ENCODE peak calls at places on chromosomes 1 and 21, in six cellular contexts. O, B, Y, V, M and U are unnamed samples.
A peak's percentile ranks its signal among the peaks of the same experiment; 100 is the strongest.

GRCh38 chr1:248924696-248925532 is 18.9 kb downstream of the PGBD2 start:
- DNase-seq in B (no peak), V (peak; percentile 74), O (no peak), M (peak; percentile 25), Y (peak; percentile 15), U (peak; percentile 74)

GRCh38 chr1:178284059-178284458 is 190.2 kb downstream of the RASAL2 start:
- DNase-seq in M (no peak), V (no peak), B (no peak), O (no peak), Y (no peak), U (no peak)

GRCh38 chr1:204937901-204938300 is 67.2 kb downstream of the NFASC start:
- DNase-seq in M (no peak), B (no peak), Y (no peak), V (no peak), O (no peak), U (no peak)

GRCh38 chr1:226912587-226913176 is 27.4 kb upstream of the COQ8A start:
- DNase-seq in Y (peak; percentile 12), O (no peak), V (no peak), M (peak; percentile 75), B (peak; percentile 69), U (peak; percentile 84)

GRCh38 chr1:86965012-86965826 is 50.8 kb downstream of the HS2ST1 start:
- DNase-seq in B (no peak), V (peak; percentile 40), Y (peak; percentile 24), M (no peak), O (no peak), U (no peak)

GRCh38 chr1:29655945-29656866 is 419.9 kb downstream of the PTPRU start:
- DNase-seq in O (no peak), Y (no peak), B (peak; percentile 52), M (no peak), V (peak; percentile 53), U (no peak)

GRCh38 chr1:165680303-165680702 is 18.1 kb downstream of the ALDH9A1 start:
- DNase-seq in B (no peak), Y (no peak), M (no peak), V (no peak), O (no peak), U (no peak)

GRCh38 chr1:41709873-41710272 is 208.8 kb downstream of the HIVEP3 start:
- DNase-seq in Y (no peak), B (no peak), M (no peak), O (no peak), V (no peak), U (no peak)

GRCh38 chr1:154241703-154242352 is 21.1 kb downstream of the UBAP2L start:
- DNase-seq in B (no peak), V (no peak), Y (no peak), O (no peak), M (no peak), U (no peak)

GRCh38 chr1:202521886-202522285 is 173.4 kb downstream of the PPP1R12B start:
- DNase-seq in Y (no peak), M (no peak), V (no peak), B (no peak), O (no peak), U (no peak)

GRCh38 chr1:226646026-226646869 is 92.8 kb downstream of the ITPKB start:
- DNase-seq in M (no peak), O (no peak), Y (no peak), V (peak; percentile 55), B (no peak), U (peak; percentile 73)

GRCh38 chr1:214637722-214638473 is 34.9 kb downstream of the CENPF start:
- DNase-seq in M (peak; percentile 9), B (no peak), V (no peak), Y (no peak), O (no peak), U (no peak)

GRCh38 chr21:35606136-35606535 is 454.2 kb downstream of the SETD4 start:
- DNase-seq in V (no peak), M (no peak), B (no peak), Y (no peak), O (no peak), U (no peak)

GRCh38 chr1:48776400-48777218 is at the start of gene BEND5:
- DNase-seq in M (peak; percentile 37), B (no peak), O (peak; percentile 33), Y (no peak), V (peak; percentile 94), U (peak; percentile 92)

GRCh38 chr1:175218132-175218531 is 25.6 kb upstream of the KIAA0040 start:
- DNase-seq in V (no peak), M (no peak), B (no peak), Y (no peak), O (no peak), U (no peak)

GRCh38 chr21:45289134-45289533 is 1.4 kb upstream of the POFUT2 start:
- DNase-seq in Y (no peak), M (no peak), B (no peak), V (no peak), O (peak; percentile 17), U (no peak)

GRCh38 chr21:45291613-45292398 is 4.1 kb upstream of the POFUT2 start:
- DNase-seq in O (no peak), B (peak; percentile 88), Y (no peak), M (no peak), V (peak; percentile 33), U (peak; percentile 85)

GRCh38 chr21:45288441-45288841 is 746 bp upstream of the POFUT2 start:
- DNase-seq in B (peak; percentile 85), M (peak; percentile 34), V (no peak), O (peak; percentile 17), Y (no peak), U (no peak)

GRCh38 chr21:45290948-45291612 is 3.4 kb upstream of the POFUT2 start:
- DNase-seq in Y (no peak), B (peak; percentile 82), M (no peak), O (no peak), V (peak; percentile 30), U (no peak)

DNA sequence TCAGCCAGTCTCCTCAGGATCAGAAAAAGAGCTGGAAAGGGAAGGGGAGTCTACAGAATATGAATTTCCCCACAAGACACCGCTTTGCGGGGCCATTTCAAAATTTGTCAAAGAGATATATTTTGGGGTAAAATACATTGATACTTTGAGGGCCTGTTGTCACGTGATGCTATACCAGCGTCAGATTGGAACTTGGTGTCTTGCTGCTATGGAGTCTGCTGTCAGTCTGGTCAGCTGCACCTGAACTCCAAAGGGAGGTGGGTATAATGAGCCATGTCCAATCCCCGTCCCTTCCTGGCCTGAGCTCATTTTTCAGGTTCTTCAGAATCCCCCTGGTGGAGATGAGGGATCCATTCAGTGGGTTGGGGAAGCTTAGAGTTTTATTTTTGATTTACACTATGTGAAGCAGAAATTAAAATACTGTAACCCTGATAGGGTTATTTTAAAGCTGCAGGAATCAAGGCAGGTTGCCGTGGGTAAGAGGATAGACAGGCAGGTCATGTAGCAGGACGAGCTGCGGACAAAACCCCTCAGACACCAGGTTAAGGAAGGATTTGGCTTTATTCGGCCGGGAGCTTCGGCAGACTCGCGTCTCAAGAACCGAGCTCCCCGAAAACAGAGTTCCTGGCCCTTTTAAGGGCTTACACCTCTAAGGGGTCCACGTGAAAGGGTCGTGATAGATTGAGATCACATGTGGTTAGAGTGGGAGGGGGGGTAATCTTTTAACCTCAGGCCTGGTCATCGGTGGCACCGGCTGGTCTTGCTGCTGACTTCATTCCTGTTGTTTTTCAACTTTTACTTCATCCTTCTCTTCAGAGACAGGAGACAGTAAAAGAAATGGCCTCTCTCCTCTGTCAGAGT is 2.2 kb upstream of the POFUT2 start:
- DNase-seq in O (peak; percentile 16), Y (no peak), M (no peak), B (peak; percentile 86), V (peak; percentile 40), U (no peak)
- TF ChIP-seq CTCF in O (no peak), Y (no peak), M (no peak), B (no peak), V (peak; percentile 57), U (no peak)

DNA sequence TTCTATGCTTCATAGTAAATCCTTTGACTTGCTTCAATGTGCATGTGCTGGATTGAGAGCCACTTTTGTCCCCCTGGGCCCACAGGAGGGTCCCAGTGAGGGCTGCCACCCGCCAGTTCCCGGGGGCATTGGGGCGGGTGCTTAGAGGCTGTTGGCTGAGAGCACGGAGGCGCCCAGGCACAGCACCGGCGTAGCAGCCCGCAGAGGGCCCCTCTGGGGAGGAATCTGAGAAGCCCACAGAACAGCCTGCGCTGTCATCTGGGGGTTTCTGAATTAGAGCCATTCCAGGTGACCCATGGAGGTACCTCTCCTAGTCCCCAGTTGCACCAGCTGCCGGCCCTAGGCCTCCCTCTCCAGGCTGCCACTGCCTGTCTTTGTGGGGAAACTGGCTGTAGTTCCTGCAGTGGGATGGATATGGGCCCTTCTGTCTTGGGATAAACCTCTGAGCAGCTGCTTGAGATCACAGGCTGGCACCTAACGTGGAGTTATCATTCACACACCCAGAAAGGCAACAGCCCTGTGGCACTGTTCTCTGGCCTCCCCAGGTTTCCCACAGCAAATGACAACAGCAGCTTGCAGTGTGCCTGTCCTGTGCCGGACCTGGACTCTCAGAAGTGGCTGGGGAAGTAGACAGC is 39.5 kb downstream of the TMEM51 start:
- DNase-seq in V (no peak), O (no peak), M (no peak), B (no peak), Y (no peak), U (no peak)
- H3K4me1 ChIP-seq in V (peaks cover 13% of the 10 kb centered on the region), O (no peaks in the 10 kb centered on the region), M (peaks cover 34% of the 10 kb centered on the region), B (peaks cover 5% of the 10 kb centered on the region), Y (peaks cover 15% of the 10 kb centered on the region), U (peaks cover 9% of the 10 kb centered on the region)

GRCh38 chr1:25036117-25036546 is 106.1 kb upstream of the RUNX3 start:
- DNase-seq in Y (no peak), V (no peak), O (no peak), M (no peak), B (no peak), U (no peak)

GRCh38 chr1:25033828-25034451 is 103.9 kb upstream of the RUNX3 start:
- DNase-seq in Y (no peak), M (peak; percentile 60), O (peak; percentile 25), V (no peak), B (no peak), U (peak; percentile 93)

GRCh38 chr1:25033030-25033827 is 103.2 kb upstream of the RUNX3 start:
- DNase-seq in V (no peak), Y (no peak), O (no peak), M (no peak), B (no peak), U (no peak)

GRCh38 chr1:25035523-25036116 is 105.5 kb upstream of the RUNX3 start:
- DNase-seq in Y (no peak), O (no peak), M (no peak), B (no peak), V (no peak), U (peak; percentile 25)

GRCh38 chr1:25034736-25035522 is 104.9 kb upstream of the RUNX3 start:
- DNase-seq in V (no peak), M (no peak), Y (no peak), B (no peak), O (no peak), U (no peak)
- TF ChIP-seq POLR2AphosphoS5 in V (no peak), M (no peak), Y (no peak), B (no peak), O (no peak), U (no peak)

DNA sequence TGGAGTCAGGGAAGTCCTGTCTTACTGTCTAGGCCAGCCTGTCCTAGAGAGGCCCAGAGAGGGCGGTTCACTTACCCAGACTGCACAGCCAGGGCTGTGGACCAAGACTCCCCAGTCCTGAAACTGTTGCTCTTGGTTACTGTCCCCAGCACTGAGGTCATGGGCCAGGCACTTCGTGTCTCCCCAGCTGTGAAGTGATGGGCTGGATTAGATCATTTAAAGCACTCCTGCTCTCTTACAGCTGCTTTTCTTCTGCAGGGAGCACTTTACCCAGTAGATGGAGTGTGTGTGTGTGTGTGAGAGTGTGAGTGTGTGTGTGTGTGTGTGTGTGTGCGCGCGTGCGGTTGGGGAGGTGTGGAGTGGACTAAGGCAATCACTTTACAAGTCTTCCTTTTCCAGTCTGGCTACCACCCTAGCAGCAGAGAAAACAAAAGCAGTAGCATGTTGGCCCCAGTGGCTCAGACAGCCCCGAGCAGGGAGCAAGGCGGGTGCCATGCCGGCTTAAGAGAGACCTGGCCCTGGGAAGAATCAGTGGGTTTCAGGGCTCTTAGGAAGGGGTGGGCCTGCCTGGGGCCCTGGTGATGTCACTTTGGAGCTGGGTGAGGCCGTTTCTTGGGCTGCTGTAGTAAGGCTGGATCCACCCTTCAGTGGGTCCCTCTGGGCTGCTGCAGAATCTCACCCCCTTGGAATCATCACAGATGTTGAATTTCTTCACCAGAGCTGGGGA is 2.4 kb downstream of the SPSB1 start:
- DNase-seq in V (no peak), Y (no peak), O (no peak), M (peak; percentile 50), B (no peak), U (no peak)
- TF ChIP-seq CTCF in V (no peak), Y (no peak), O (no peak), M (peak; percentile 44), B (peak; percentile 4), U (no peak)